ENCODE peak calls at places on chromosomes 4 and X, in four cellular contexts. B is heart right ventricle, I is right cardiac atrium, T is H9. V is an unnamed sample.

GRCh38 chr4:112379306-112379705 is 82.1 kb downstream of the ALPK1 start:
- DNase-seq in B (peak; percentile 12), T (peak; percentile 93), I (peak; percentile 49), V (peak; percentile 90)

GRCh38 chr4:169210516-169211108 is 60.1 kb downstream of the SH3RF1 start:
- DNase-seq in T (no peak), I (no peak), B (no peak), V (no peak)

GRCh38 chr4:136009258-136009832 is 1522.9 kb downstream of the PCDH18 start:
- DNase-seq in I (no peak), B (no peak), T (no peak), V (peak; percentile 76)

GRCh38 chr4:117949621-117950020 is 84.7 kb upstream of the NDST3 start:
- DNase-seq in T (no peak), B (no peak), I (no peak), V (no peak)

GRCh38 chr4:81084029-81084428 is 53.5 kb downstream of the BMP3 start:
- DNase-seq in I (no peak), T (no peak), B (no peak), V (no peak)

GRCh38 chrX:12903646-12904045 is 2.8 kb upstream of the TLR8 start:
- DNase-seq in I (no peak), B (no peak), T (no peak), V (no peak)

GRCh38 chr4:30718889-30719252 is 1.3 kb upstream of the PCDH7 start:
- DNase-seq in B (no peak), I (peak; percentile 42), T (no peak), V (peak; percentile 67)

GRCh38 chrX:25523574-25523973 is 507.8 kb upstream of the ARX start:
- DNase-seq in I (no peak), T (peak; percentile 45), B (no peak), V (peak; percentile 57)

GRCh38 chrX:103155201-103155600 is 59.7 kb upstream of the BEX4 start:
- DNase-seq in I (no peak), T (no peak), B (no peak), V (no peak)

GRCh38 chr4:154719087-154719486 is 24.7 kb upstream of the LRAT start:
- DNase-seq in T (no peak), B (no peak), I (no peak), V (peak; percentile 39)

GRCh38 chr4:43316813-43317212 is 424.3 kb downstream of the GRXCR1 start:
- DNase-seq in B (no peak), I (no peak), T (no peak), V (no peak)

GRCh38 chr4:76758290-76758882 is 139.6 kb downstream of the SOWAHB start:
- DNase-seq in T (no peak), B (no peak), I (no peak), V (peak; percentile 65)

GRCh38 chr4:189049682-189050081 is 891.0 kb upstream of the FRG1 start:
- DNase-seq in B (no peak), T (no peak), I (no peak), V (no peak)

GRCh38 chr4:113052379-113052951 is 3.0 kb downstream of the ANK2 start:
- DNase-seq in B (no peak), I (no peak), T (no peak), V (no peak)

GRCh38 chr4:165743422-165743821 is 129.6 kb upstream of the TLL1 start:
- DNase-seq in B (no peak), I (no peak), T (no peak), V (no peak)

GRCh38 chrX:13551610-13552009 is 17.8 kb upstream of the EGFL6 start:
- DNase-seq in B (no peak), I (no peak), T (no peak), V (no peak)

GRCh38 chr4:163606885-163607284 is 112.4 kb downstream of the TMA16 start:
- DNase-seq in I (no peak), B (no peak), T (no peak), V (no peak)

GRCh38 chr4:172654482-172654881 is 514.1 kb upstream of the GALNT7 start:
- DNase-seq in T (no peak), B (no peak), I (no peak), V (no peak)

GRCh38 chr4:6681191-6681590 is 12.5 kb upstream of the S100P start:
- DNase-seq in I (no peak), T (no peak), B (no peak), V (no peak)

GRCh38 chr4:77538574-77539157 is 67.0 kb upstream of the CXCL13 start:
- DNase-seq in B (no peak), I (no peak), T (no peak), V (no peak)

GRCh38 chrX:118207831-118208453 is 91.3 kb upstream of the KLHL13 start:
- DNase-seq in T (no peak), B (no peak), I (no peak), V (no peak)

GRCh38 chr4:142285222-142285583 is 560.9 kb downstream of the INPP4B start:
- DNase-seq in T (no peak), I (no peak), B (no peak), V (no peak)

GRCh38 chr4:101191302-101192098 is 155.8 kb downstream of the PPP3CA start:
- DNase-seq in B (peak; percentile 64), T (peak; percentile 61), I (peak; percentile 89), V (peak; percentile 73)

GRCh38 chr4:89482248-89482647 is 174.6 kb upstream of the GPRIN3 start:
- DNase-seq in B (no peak), I (no peak), T (peak; percentile 39), V (peak; percentile 88)

GRCh38 chrX:329291-329910 is 10.8 kb upstream of the GTPBP6 start:
- DNase-seq in B (no peak), T (no peak), I (peak; percentile 57), V (no peak)

GRCh38 chr4:76339364-76339763 is 32.8 kb downstream of the STBD1 start:
- DNase-seq in T (no peak), B (no peak), I (no peak), V (no peak)

GRCh38 chr4:92012899-92013867 is 290.6 kb upstream of the GRID2 start:
- DNase-seq in I (no peak), T (peak; percentile 59), B (no peak), V (peak; percentile 75)

GRCh38 chrX:10397349-10397748 is 223.0 kb downstream of the MID1 start:
- DNase-seq in I (no peak), B (no peak), T (no peak), V (no peak)

GRCh38 chr4:174404677-174405076 is 117.6 kb downstream of the HPGD start:
- DNase-seq in B (no peak), T (no peak), I (no peak), V (no peak)
- H3K27ac ChIP-seq in B (no peak overlapping the region), T (no peak overlapping the region), I (no peak overlapping the region), V (no peak overlapping the region)

GRCh38 chr4:930827-931193 is 1.3 kb downstream of the GAK start:
- DNase-seq in I (no peak), T (no peak), B (no peak), V (no peak)

GRCh38 chr4:931194-931959 is 739 bp downstream of the GAK start:
- DNase-seq in B (no peak), I (no peak), T (no peak), V (no peak)

GRCh38 chr4:929096-929765 is 2.9 kb downstream of the GAK start:
- DNase-seq in T (no peak), I (no peak), B (no peak), V (no peak)

GRCh38 chr4:931960-932712 is at the start of the genes GAK and TMEM175:
- DNase-seq in I (peak; percentile 99), B (peak; percentile 97), T (peak; percentile 96), V (peak; percentile 97)

GRCh38 chr4:929970-930625 is 2.0 kb downstream of the GAK start:
- DNase-seq in T (no peak), I (no peak), B (no peak), V (no peak)
- H3K4me1 ChIP-seq in T (peaks cover 4% of the 10 kb centered on the region), I (peaks cover 7% of the 10 kb centered on the region), B (peaks cover 71% of the 10 kb centered on the region), V (peaks cover 4% of the 10 kb centered on the region)

DNA sequence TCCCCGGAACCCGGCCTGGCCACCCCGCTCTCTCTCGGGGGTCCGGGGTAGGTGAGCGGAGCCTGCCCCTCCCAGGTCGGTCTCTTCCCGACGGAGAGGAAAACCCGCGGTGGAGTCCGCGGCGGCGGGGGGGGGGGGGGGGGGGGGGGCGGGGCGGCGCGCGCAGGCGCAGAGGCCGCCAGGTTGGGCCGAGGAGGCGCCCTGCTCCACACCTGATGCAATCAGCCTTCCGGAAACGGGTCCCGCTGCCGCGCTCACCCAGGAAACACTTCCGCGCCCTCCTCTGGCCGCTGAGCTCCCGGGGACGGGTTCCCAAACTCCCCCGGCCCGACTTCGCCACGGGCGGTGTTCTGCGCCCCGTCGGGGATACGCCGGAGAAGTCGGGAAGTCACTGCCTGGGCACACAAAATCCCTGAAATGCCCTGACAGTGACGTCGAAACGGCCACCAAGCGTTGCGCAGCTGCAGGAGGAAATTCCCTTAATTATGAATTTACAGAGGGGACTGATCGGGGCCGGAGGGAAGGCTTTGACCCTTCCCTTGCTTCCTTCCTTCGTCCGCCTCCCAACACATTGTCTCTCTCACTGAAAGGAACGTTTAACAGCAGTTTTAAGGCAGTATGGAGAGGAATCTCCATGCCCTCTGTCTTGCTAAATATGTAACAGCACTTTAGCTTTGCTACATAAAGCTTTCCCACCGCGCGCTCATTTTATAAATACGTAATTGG is 2.1 kb upstream of the APBB2 start:
- DNase-seq in T (peak; percentile 93), I (peak; percentile 87), B (peak; percentile 70), V (peak; percentile 91)
- H3K27ac ChIP-seq in T (peak overlapping the region; percentile 86), I (peak overlapping the region; percentile 31), B (peak overlapping the region; percentile 96), V (peak overlapping the region; percentile 81)

GRCh38 chrX:104324871-104325585 is 70.3 kb upstream of the ESX1 start:
- DNase-seq in T (no peak), B (no peak), I (no peak), V (no peak)
- H3K4me1 ChIP-seq in T (no peaks in the 10 kb centered on the region), B (no peaks in the 10 kb centered on the region), I (no peaks in the 10 kb centered on the region), V (no peaks in the 10 kb centered on the region)

GRCh38 chr4:33883111-33883510 is 2361.2 kb downstream of the ARAP2 start:
- DNase-seq in I (no peak), B (no peak), T (no peak), V (no peak)
- H3K27ac ChIP-seq in I (no peak overlapping the region), B (no peak overlapping the region), T (no peak overlapping the region), V (no peak overlapping the region)

DNA sequence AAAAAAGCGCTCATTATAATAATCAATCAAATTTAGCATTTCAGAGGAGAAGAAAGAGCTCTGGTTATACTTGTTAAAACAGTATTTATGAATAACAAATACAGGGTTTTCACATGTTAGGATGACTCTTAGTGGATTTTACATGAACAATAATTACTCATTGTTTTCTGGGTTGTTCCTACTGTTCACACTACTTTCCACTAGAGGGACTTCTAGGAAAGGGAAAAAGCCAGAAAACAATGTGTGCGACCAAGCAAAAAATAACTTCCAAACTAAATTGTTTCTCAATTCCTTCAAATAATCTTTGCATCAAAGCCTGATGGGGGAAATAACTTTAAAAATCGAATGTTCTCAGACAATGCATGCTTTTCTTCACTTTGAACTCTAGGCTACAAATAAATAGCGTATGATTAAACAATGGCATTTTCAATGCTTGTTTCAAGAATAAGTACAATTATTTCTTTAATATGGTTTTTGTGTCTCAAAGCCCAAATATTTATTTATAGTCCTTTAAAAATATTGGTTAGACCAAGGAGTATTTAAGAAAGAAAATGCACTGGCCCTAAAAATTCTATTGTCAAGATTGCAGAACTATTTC is 72.0 kb upstream of the ETNPPL start:
- DNase-seq in T (no peak), I (no peak), B (no peak), V (peak; percentile 40)
- H3K4me1 ChIP-seq in T (no peaks in the 10 kb centered on the region), I (no peaks in the 10 kb centered on the region), B (peaks cover 4% of the 10 kb centered on the region), V (no peaks in the 10 kb centered on the region)

V was measured in mesendoderm.